ENCODE peak calls at places on chromosomes 12 and 14, in eight cellular contexts. K is cardiac fibroblast, G is right atrium auricular region, W is IMR-90, P is tibial artery, D is thyroid gland, U is AG04450, I is left ventricle myocardium inferior. T is an unnamed sample.

GRCh38 chr12:63766498-63766897 is 13.2 kb upstream of the RXYLT1 start:
- DNase-seq in K (no peak), G (no peak), W (no peak), P (no peak), D (no peak), U (no peak), I (no peak), T (no peak)

GRCh38 chr12:88111074-88111652 is 30.7 kb downstream of the CEP290 start:
- DNase-seq in K (peak; percentile 68), G (no peak), W (peak; percentile 56), P (no peak), D (no peak), U (no peak), I (no peak), T (peak; percentile 30)

GRCh38 chr12:129827102-129827873 is 76.5 kb downstream of the TMEM132D start:
- DNase-seq in K (no peak), G (no peak), W (no peak), P (no peak), D (no peak), U (no peak), I (no peak), T (no peak)

GRCh38 chr12:56338643-56339422 is at the start of gene IL23A:
- DNase-seq in K (no peak), G (no peak), W (peak; percentile 59), P (no peak), D (no peak), U (no peak), I (no peak), T (no peak)

GRCh38 chr14:47490353-47490752 is 185.1 kb downstream of the MDGA2 start:
- DNase-seq in K (no peak), G (no peak), W (no peak), P (no peak), D (no peak), U (no peak), I (no peak), T (no peak)

GRCh38 chr12:100460702-100461101 is 13.0 kb upstream of the NR1H4 start:
- DNase-seq in K (no peak), G (no peak), W (no peak), P (no peak), D (no peak), U (no peak), I (no peak), T (no peak)

GRCh38 chr12:6167327-6168280 is 32.6 kb upstream of the CD9 start:
- DNase-seq in K (peak; percentile 96), G (peak; percentile 90), W (peak; percentile 99), P (peak; percentile 87), D (no peak), U (peak; percentile 78), I (no peak), T (peak; percentile 86)

GRCh38 chr12:8047842-8048241 is 15.3 kb downstream of the FOXJ2 start:
- DNase-seq in K (no peak), G (no peak), W (no peak), P (no peak), D (no peak), U (no peak), I (no peak), T (no peak)

GRCh38 chr14:104544362-104544761 is 35.2 kb upstream of the C14orf180 start:
- DNase-seq in K (no peak), G (no peak), W (no peak), P (no peak), D (no peak), U (no peak), I (no peak), T (no peak)

GRCh38 chr12:40225984-40226602 is 1.3 kb downstream of the LRRK2 start:
- DNase-seq in K (no peak), G (no peak), W (no peak), P (no peak), D (no peak), U (no peak), I (no peak), T (no peak)
- H3K4me3 ChIP-seq in K (no peak overlapping the region), G (peak overlapping the region; percentile 68), W (no peak overlapping the region), P (peak overlapping the region; percentile 81), D (no peak overlapping the region), U (no peak overlapping the region), I (peak overlapping the region; percentile 79), T (no peak overlapping the region)

DNA sequence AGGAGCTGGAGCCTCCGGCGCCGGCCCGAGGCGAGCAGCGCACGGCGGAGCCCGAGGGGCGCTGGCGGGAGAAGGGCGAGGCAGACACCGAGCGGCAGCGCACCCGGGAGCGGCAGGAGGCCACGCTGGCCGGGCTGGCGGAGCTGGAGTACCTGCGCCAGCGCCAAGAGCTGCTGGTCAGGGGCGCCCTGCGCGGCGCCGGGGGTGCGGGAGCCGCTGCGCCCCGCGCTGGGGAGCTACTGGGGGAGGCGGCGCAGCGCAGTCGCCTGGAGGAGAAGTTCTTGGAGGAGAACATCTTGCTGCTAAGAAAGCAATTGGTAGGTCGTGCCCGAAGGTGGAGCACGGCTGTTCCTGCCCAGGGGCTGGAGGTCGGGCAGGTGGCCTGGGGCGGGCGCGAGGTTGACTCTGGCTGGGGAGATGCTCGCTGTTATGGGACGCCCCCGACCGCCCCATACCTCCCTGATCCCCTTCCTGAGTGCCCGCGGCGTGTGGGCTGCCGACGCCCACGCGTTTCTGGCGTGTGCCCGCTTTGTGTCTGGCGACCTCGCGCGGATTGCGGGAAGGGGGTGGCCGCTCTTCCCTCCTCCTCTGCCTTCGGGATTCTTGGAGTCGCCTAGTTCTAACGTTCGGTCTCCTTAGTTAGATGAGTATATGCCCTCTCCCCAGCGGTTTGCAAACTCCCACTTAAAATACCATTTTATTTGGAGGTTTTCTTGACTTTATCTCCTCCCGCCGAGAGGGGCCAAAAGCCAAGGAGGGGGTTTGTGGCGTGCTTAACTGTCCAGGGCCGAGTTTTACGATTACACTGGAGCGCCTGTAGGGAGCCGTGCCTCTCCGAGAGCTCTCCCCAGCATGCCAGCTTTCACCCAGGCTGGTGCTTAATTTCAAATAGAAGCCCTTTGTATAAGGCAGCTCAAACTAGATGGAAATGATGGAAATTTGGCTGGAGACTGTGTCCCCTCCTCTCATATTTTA is 756 bp downstream of the DACT1 start:
- DNase-seq in K (peak; percentile 42), G (no peak), W (peak; percentile 30), P (peak; percentile 68), D (peak; percentile 47), U (no peak), I (peak; percentile 24), T (no peak)
- TF ChIP-seq CTCF in K (peak; percentile 25), G (no peak), W (peak; percentile 10), P (no peak), D (no peak), U (peak; percentile 20), I (no peak), T (no peak)

DNA sequence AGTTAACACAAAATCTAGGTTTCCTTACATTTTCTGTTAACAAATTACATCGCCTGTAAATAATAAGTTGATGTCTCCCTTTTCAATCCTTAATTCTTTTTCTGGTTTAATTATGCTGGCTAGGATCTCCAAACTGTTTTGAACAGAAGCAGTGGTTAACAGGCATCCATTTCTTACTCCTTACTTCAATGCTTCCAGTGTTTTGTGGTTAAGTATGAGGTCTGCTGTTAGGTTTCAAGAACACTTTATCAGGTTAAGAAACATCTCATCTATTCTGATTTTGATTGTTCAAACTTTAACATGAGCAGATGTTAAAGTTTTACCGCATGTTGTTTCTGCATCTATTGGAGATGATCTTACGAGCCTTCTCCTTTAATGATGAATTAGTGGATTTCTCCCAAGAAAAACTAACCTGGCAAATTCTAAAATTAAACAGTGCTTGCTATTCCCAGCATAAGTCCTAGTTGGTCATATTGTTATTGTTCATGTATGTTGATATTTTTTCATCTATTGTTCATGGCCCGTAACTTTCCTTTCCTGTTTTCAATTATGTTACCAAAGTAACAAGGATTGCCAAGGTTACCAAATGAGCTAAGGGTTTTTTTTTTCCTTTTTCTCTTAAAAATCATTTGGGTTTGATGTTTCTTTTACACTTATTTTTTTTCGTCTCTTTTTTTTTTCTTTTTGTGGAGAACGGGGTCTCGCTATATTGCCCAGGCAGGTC is 33.4 kb downstream of the POLE start:
- DNase-seq in K (no peak), G (no peak), W (no peak), P (no peak), D (no peak), U (no peak), I (no peak), T (no peak)
- H3K4me3 ChIP-seq in K (no peak overlapping the region), G (no peak overlapping the region), W (no peak overlapping the region), P (no peak overlapping the region), D (no peak overlapping the region), U (no peak overlapping the region), I (no peak overlapping the region), T (no peak overlapping the region)

DNA sequence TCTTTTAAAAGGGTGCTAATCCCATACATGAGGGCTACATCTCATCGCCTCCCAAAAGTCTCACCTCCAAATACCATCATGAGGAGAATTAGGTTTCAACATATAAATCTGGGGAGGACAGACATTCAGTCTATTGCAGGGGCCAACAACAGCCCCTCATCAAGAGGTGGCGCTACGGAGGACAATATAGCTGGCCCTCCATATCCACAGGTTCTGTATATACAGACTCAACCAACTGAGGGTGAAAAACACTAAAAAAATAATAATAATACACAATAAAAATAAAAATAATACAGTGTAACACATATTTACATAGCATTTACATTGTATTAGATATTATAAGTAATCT is 19.1 kb upstream of the PCNX1 start:
- DNase-seq in K (no peak), G (no peak), W (no peak), P (no peak), D (no peak), U (no peak), I (no peak), T (no peak)
- TF ChIP-seq CTCF in K (no peak), G (no peak), W (no peak), P (no peak), D (no peak), U (no peak), I (no peak), T (no peak)

DNA sequence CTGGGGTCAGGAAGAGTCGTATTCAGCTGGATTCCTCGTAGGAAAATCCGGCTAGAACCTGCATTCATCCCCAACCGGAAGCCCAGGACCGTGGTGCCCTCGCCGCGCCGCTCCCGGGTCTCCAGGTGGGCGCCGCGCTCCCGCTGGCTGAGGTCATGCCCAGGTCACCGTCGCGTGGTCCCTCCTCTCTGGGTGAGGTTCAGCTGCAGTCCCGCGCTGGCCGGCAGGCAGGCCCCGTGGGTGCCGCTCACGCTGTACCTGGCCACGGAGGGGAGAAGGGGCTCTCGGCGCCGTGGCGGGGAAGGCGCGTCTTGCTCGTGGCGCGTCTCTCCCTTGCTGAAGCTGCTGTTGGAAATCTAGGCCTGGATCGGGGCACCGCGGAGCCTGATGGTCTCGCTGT is 44.5 kb downstream of the LRTM2 start:
- DNase-seq in K (no peak), G (no peak), W (no peak), P (peak; percentile 59), D (no peak), U (no peak), I (no peak), T (no peak)
- H3K4me3 ChIP-seq in K (no peak overlapping the region), G (no peak overlapping the region), W (no peak overlapping the region), P (no peak overlapping the region), D (no peak overlapping the region), U (no peak overlapping the region), I (no peak overlapping the region), T (no peak overlapping the region)

T was measured in HFF-Myc.